ENCODE peak calls at places on chromosomes 11 and 22, in ten cellular contexts. One of them, this sample, is unnamed.

GRCh38 chr22:19178065-19178658 is 374 bp downstream of the SLC25A1 start:
- DNase-seq in CD4-positive, alpha-beta T cell: peak
- DNase-seq in astrocyte of the spinal cord: peak
- DNase-seq in MM.1S: peak
- DNase-seq in H9: no peak
- DNase-seq in endothelial cell: peak
- DNase-seq in HFFc6: no peak
- DNase-seq in coronary artery: peak
- DNase-seq in WTC11: peak
- DNase-seq in GM13977: peak
- DNase-seq in this sample: peak

GRCh38 chr11:77392842-77393241 is 81.1 kb downstream of the PAK1 start:
- DNase-seq in CD4-positive, alpha-beta T cell: no peak
- DNase-seq in astrocyte of the spinal cord: no peak
- DNase-seq in MM.1S: no peak
- DNase-seq in H9: no peak
- DNase-seq in endothelial cell: no peak
- DNase-seq in HFFc6: no peak
- DNase-seq in coronary artery: no peak
- DNase-seq in WTC11: no peak
- DNase-seq in GM13977: no peak
- DNase-seq in this sample: no peak

GRCh38 chr22:20183823-20184222 is 33.0 kb upstream of the CCDC188 start:
- DNase-seq in CD4-positive, alpha-beta T cell: no peak
- DNase-seq in astrocyte of the spinal cord: no peak
- DNase-seq in MM.1S: no peak
- DNase-seq in H9: no peak
- DNase-seq in endothelial cell: no peak
- DNase-seq in HFFc6: no peak
- DNase-seq in coronary artery: no peak
- DNase-seq in WTC11: no peak
- DNase-seq in GM13977: no peak
- DNase-seq in this sample: no peak

GRCh38 chr11:38788591-38788990 is 2190.6 kb upstream of the RAG2 start:
- DNase-seq in CD4-positive, alpha-beta T cell: no peak
- DNase-seq in astrocyte of the spinal cord: peak
- DNase-seq in MM.1S: no peak
- DNase-seq in H9: no peak
- DNase-seq in endothelial cell: no peak
- DNase-seq in HFFc6: no peak
- DNase-seq in coronary artery: no peak
- DNase-seq in WTC11: no peak
- DNase-seq in GM13977: no peak
- DNase-seq in this sample: no peak

GRCh38 chr11:30025396-30026139 is 8.7 kb upstream of the KCNA4 start:
- DNase-seq in CD4-positive, alpha-beta T cell: no peak
- DNase-seq in astrocyte of the spinal cord: no peak
- DNase-seq in MM.1S: no peak
- DNase-seq in H9: peak
- DNase-seq in endothelial cell: no peak
- DNase-seq in HFFc6: no peak
- DNase-seq in coronary artery: no peak
- DNase-seq in WTC11: peak
- DNase-seq in GM13977: no peak
- DNase-seq in this sample: no peak

GRCh38 chr11:111402411-111402810 is 23.3 kb upstream of the POU2AF1 start:
- DNase-seq in CD4-positive, alpha-beta T cell: no peak
- DNase-seq in astrocyte of the spinal cord: no peak
- DNase-seq in MM.1S: no peak
- DNase-seq in H9: no peak
- DNase-seq in endothelial cell: no peak
- DNase-seq in HFFc6: no peak
- DNase-seq in coronary artery: no peak
- DNase-seq in WTC11: no peak
- DNase-seq in GM13977: no peak
- DNase-seq in this sample: no peak

GRCh38 chr11:108609681-108610080 is 16.1 kb upstream of the EXPH5 start:
- DNase-seq in CD4-positive, alpha-beta T cell: no peak
- DNase-seq in astrocyte of the spinal cord: peak
- DNase-seq in MM.1S: no peak
- DNase-seq in H9: no peak
- DNase-seq in endothelial cell: no peak
- DNase-seq in HFFc6: no peak
- DNase-seq in coronary artery: no peak
- DNase-seq in WTC11: no peak
- DNase-seq in GM13977: no peak
- DNase-seq in this sample: no peak

GRCh38 chr22:46072030-46072881 is 78.1 kb upstream of the PPARA start:
- DNase-seq in CD4-positive, alpha-beta T cell: no peak
- DNase-seq in astrocyte of the spinal cord: peak
- DNase-seq in MM.1S: peak
- DNase-seq in H9: peak
- DNase-seq in endothelial cell: no peak
- DNase-seq in HFFc6: peak
- DNase-seq in coronary artery: peak
- DNase-seq in WTC11: peak
- DNase-seq in GM13977: peak
- DNase-seq in this sample: peak

GRCh38 chr11:91927448-91927847 is 297.2 kb upstream of the FAT3 start:
- DNase-seq in CD4-positive, alpha-beta T cell: no peak
- DNase-seq in astrocyte of the spinal cord: no peak
- DNase-seq in MM.1S: no peak
- DNase-seq in H9: no peak
- DNase-seq in endothelial cell: no peak
- DNase-seq in HFFc6: no peak
- DNase-seq in coronary artery: no peak
- DNase-seq in WTC11: no peak
- DNase-seq in GM13977: no peak
- DNase-seq in this sample: no peak

GRCh38 chr11:100328626-100329340 is 358.3 kb upstream of the ARHGAP42 start:
- DNase-seq in CD4-positive, alpha-beta T cell: no peak
- DNase-seq in astrocyte of the spinal cord: no peak
- DNase-seq in MM.1S: peak
- DNase-seq in H9: peak
- DNase-seq in endothelial cell: no peak
- DNase-seq in HFFc6: no peak
- DNase-seq in coronary artery: no peak
- DNase-seq in WTC11: no peak
- DNase-seq in GM13977: no peak
- DNase-seq in this sample: no peak

GRCh38 chr22:30763815-30764686 is 69.4 kb downstream of the OSBP2 start:
- DNase-seq in CD4-positive, alpha-beta T cell: peak
- DNase-seq in astrocyte of the spinal cord: peak
- DNase-seq in MM.1S: peak
- DNase-seq in H9: peak
- DNase-seq in endothelial cell: peak
- DNase-seq in HFFc6: peak
- DNase-seq in coronary artery: no peak
- DNase-seq in WTC11: peak
- DNase-seq in GM13977: peak
- DNase-seq in this sample: peak

GRCh38 chr11:2306971-2307732 is 5.3 kb downstream of the TSPAN32 start:
- DNase-seq in CD4-positive, alpha-beta T cell: no peak
- DNase-seq in astrocyte of the spinal cord: peak
- DNase-seq in MM.1S: no peak
- DNase-seq in H9: peak
- DNase-seq in endothelial cell: no peak
- DNase-seq in HFFc6: peak
- DNase-seq in coronary artery: peak
- DNase-seq in WTC11: no peak
- DNase-seq in GM13977: no peak
- DNase-seq in this sample: no peak

GRCh38 chr11:5986885-5987284 is at the start of gene OR52L1:
- DNase-seq in CD4-positive, alpha-beta T cell: no peak
- DNase-seq in astrocyte of the spinal cord: no peak
- DNase-seq in MM.1S: no peak
- DNase-seq in H9: no peak
- DNase-seq in endothelial cell: no peak
- DNase-seq in HFFc6: no peak
- DNase-seq in coronary artery: no peak
- DNase-seq in WTC11: no peak
- DNase-seq in GM13977: no peak
- DNase-seq in this sample: no peak

GRCh38 chr11:5994791-5995190 is 8.0 kb upstream of the OR52L1 start:
- DNase-seq in CD4-positive, alpha-beta T cell: no peak
- DNase-seq in astrocyte of the spinal cord: no peak
- DNase-seq in MM.1S: no peak
- DNase-seq in H9: no peak
- DNase-seq in endothelial cell: no peak
- DNase-seq in HFFc6: no peak
- DNase-seq in coronary artery: no peak
- DNase-seq in WTC11: no peak
- DNase-seq in GM13977: no peak
- DNase-seq in this sample: no peak

GRCh38 chr11:5989203-5989602 is 2.4 kb upstream of the OR52L1 start:
- DNase-seq in CD4-positive, alpha-beta T cell: no peak
- DNase-seq in astrocyte of the spinal cord: no peak
- DNase-seq in MM.1S: no peak
- DNase-seq in H9: no peak
- DNase-seq in endothelial cell: no peak
- DNase-seq in HFFc6: no peak
- DNase-seq in coronary artery: no peak
- DNase-seq in WTC11: no peak
- DNase-seq in GM13977: no peak
- DNase-seq in this sample: no peak

GRCh38 chr11:5992150-5992549 is 5.4 kb upstream of the OR52L1 start:
- DNase-seq in CD4-positive, alpha-beta T cell: no peak
- DNase-seq in astrocyte of the spinal cord: no peak
- DNase-seq in MM.1S: no peak
- DNase-seq in H9: no peak
- DNase-seq in endothelial cell: no peak
- DNase-seq in HFFc6: no peak
- DNase-seq in coronary artery: no peak
- DNase-seq in WTC11: no peak
- DNase-seq in GM13977: no peak
- DNase-seq in this sample: no peak

DNA sequence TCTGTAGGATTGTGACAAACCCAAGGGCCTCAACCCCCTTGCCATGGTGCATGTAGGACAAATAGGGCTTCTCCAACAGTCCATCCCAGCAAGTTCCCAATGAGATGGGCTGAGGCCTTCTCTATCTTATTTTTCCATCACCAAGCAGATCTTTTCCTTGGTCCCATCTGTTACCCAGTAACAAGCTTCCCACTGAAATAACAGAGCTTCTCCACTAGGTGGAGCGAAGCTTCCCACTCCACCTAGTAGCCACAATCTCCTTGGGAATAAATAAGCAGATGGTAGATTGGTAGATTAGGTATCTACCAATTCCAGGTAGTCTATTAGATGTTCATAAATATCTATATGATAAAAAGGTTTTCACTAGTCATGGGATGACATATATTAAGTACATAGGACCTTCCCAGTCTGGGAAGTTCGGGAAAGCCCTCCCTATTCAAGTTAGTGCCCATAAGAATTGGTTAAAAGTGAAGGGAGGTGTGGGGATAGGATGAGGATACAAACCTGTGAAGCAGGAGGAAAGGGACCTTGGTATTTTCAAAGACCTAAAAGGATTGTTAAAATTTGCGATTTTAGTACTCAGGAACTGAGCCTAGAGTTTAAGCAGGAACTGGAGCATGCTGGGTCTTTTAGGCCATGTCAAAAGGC is 5.9 kb upstream of the OR52L1 start:
- DNase-seq in CD4-positive, alpha-beta T cell: no peak
- DNase-seq in astrocyte of the spinal cord: no peak
- DNase-seq in MM.1S: peak
- DNase-seq in H9: no peak
- DNase-seq in endothelial cell: no peak
- DNase-seq in HFFc6: no peak
- DNase-seq in coronary artery: no peak
- DNase-seq in WTC11: no peak
- DNase-seq in GM13977: peak
- DNase-seq in this sample: no peak
- TF ChIP-seq CTCF in CD4-positive, alpha-beta T cell: no peak
- TF ChIP-seq CTCF in astrocyte of the spinal cord: peak
- TF ChIP-seq CTCF in MM.1S: peak
- TF ChIP-seq CTCF in H9: peak
- TF ChIP-seq CTCF in endothelial cell: peak
- TF ChIP-seq CTCF in HFFc6: peak
- TF ChIP-seq CTCF in coronary artery: no peak
- TF ChIP-seq CTCF in WTC11: peak
- TF ChIP-seq CTCF in GM13977: peak
- TF ChIP-seq CTCF in this sample: peak

DNA sequence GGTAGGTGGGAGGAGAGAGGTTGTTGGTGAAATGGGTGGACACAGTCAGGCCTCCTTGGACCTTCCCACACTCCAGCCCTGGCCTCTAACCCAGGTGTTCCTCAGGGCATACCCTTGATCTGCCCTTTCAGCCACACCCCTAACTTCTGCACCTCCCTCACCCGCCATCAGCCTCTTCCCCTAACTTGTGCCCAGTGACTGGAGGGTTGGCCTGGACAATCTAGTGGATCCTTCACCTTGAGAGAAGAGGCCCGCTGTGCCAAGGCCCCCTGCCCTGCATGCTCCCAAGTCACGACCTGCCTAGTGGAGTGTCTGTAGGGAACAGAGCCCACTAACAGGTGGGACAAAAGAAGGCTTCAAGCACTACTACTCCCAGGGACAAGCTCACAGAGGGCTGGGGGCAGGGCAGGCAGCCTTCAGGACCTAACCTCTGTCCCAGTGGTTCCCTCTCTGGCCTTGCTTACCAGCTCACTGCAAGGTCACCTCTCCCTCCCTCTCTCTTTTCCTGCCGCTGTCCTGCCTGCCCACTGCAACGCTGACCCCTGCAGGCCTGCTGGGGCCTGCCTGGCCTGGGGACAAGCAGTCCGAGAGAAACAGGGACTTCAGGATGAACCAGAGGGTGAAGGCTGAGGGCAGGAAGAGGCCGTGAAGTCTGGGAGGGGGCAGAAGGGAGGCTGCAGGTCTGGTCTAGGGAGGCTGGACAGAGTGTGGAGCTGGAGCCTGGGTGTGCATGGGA is 3.3 kb downstream of the SYT7 start:
- DNase-seq in CD4-positive, alpha-beta T cell: no peak
- DNase-seq in astrocyte of the spinal cord: no peak
- DNase-seq in MM.1S: no peak
- DNase-seq in H9: peak
- DNase-seq in endothelial cell: peak
- DNase-seq in HFFc6: no peak
- DNase-seq in coronary artery: no peak
- DNase-seq in WTC11: peak
- DNase-seq in GM13977: no peak
- DNase-seq in this sample: peak
- TF ChIP-seq CTCF in CD4-positive, alpha-beta T cell: no peak
- TF ChIP-seq CTCF in astrocyte of the spinal cord: peak
- TF ChIP-seq CTCF in MM.1S: no peak
- TF ChIP-seq CTCF in H9: peak
- TF ChIP-seq CTCF in endothelial cell: no peak
- TF ChIP-seq CTCF in HFFc6: peak
- TF ChIP-seq CTCF in coronary artery: no peak
- TF ChIP-seq CTCF in WTC11: no peak
- TF ChIP-seq CTCF in GM13977: no peak
- TF ChIP-seq CTCF in this sample: peak

GRCh38 chr22:17271711-17272451 is 52.6 kb upstream of the ADA2 start:
- DNase-seq in CD4-positive, alpha-beta T cell: no peak
- DNase-seq in astrocyte of the spinal cord: no peak
- DNase-seq in MM.1S: no peak
- DNase-seq in H9: no peak
- DNase-seq in endothelial cell: no peak
- DNase-seq in HFFc6: no peak
- DNase-seq in coronary artery: no peak
- DNase-seq in WTC11: no peak
- DNase-seq in GM13977: no peak
- DNase-seq in this sample: no peak
- TF ChIP-seq CTCF in CD4-positive, alpha-beta T cell: no peak
- TF ChIP-seq CTCF in astrocyte of the spinal cord: no peak
- TF ChIP-seq CTCF in MM.1S: no peak
- TF ChIP-seq CTCF in H9: peak
- TF ChIP-seq CTCF in endothelial cell: peak
- TF ChIP-seq CTCF in HFFc6: no peak
- TF ChIP-seq CTCF in coronary artery: no peak
- TF ChIP-seq CTCF in WTC11: peak
- TF ChIP-seq CTCF in GM13977: no peak
- TF ChIP-seq CTCF in this sample: no peak

GRCh38 chr11:69370984-69371709 is 77.2 kb downstream of the MYEOV start:
- DNase-seq in CD4-positive, alpha-beta T cell: no peak
- DNase-seq in astrocyte of the spinal cord: no peak
- DNase-seq in MM.1S: no peak
- DNase-seq in H9: peak
- DNase-seq in endothelial cell: peak
- DNase-seq in HFFc6: no peak
- DNase-seq in coronary artery: no peak
- DNase-seq in WTC11: no peak
- DNase-seq in GM13977: no peak
- DNase-seq in this sample: no peak
- TF ChIP-seq CTCF in CD4-positive, alpha-beta T cell: no peak
- TF ChIP-seq CTCF in astrocyte of the spinal cord: no peak
- TF ChIP-seq CTCF in MM.1S: no peak
- TF ChIP-seq CTCF in H9: no peak
- TF ChIP-seq CTCF in endothelial cell: no peak
- TF ChIP-seq CTCF in HFFc6: no peak
- TF ChIP-seq CTCF in coronary artery: no peak
- TF ChIP-seq CTCF in WTC11: no peak
- TF ChIP-seq CTCF in GM13977: no peak
- TF ChIP-seq CTCF in this sample: no peak

This sample was measured in nephron progenitor cell.